ENCODE peak calls at places on chromosome 1, in six cellular contexts. One of them, this sample, is unnamed.

GRCh38 chr1:41371630-41372599 is 10.7 kb downstream of the FOXO6 start:
- DNase-seq in activated T-cell treated with anti-CD3 and anti-CD28 coated beads, Interleukin-2, amount 50 U/mL, for 72 hours: no peak
- DNase-seq in EL: peak; percentile 39
- DNase-seq in fibroblast of the aortic adventitia: no peak
- DNase-seq in iris pigment epithelial cell: no peak
- DNase-seq in brain microvascular endothelial cell: no peak
- DNase-seq in this sample: no peak

GRCh38 chr1:21216835-21217811 is 40.4 kb upstream of the EIF4G3 start:
- DNase-seq in activated T-cell treated with anti-CD3 and anti-CD28 coated beads, Interleukin-2, amount 50 U/mL, for 72 hours: peak; percentile 75
- DNase-seq in EL: peak; percentile 42
- DNase-seq in fibroblast of the aortic adventitia: peak; percentile 53
- DNase-seq in iris pigment epithelial cell: peak; percentile 38
- DNase-seq in brain microvascular endothelial cell: peak; percentile 29
- DNase-seq in this sample: peak; percentile 50

GRCh38 chr1:28306550-28306949 is 22.3 kb upstream of the MED18 start:
- DNase-seq in activated T-cell treated with anti-CD3 and anti-CD28 coated beads, Interleukin-2, amount 50 U/mL, for 72 hours: no peak
- DNase-seq in EL: no peak
- DNase-seq in fibroblast of the aortic adventitia: no peak
- DNase-seq in iris pigment epithelial cell: no peak
- DNase-seq in brain microvascular endothelial cell: no peak
- DNase-seq in this sample: no peak

GRCh38 chr1:6614953-6615785 is 1.6 kb downstream of the PHF13 start:
- DNase-seq in activated T-cell treated with anti-CD3 and anti-CD28 coated beads, Interleukin-2, amount 50 U/mL, for 72 hours: peak; percentile 25
- DNase-seq in EL: no peak
- DNase-seq in fibroblast of the aortic adventitia: no peak
- DNase-seq in iris pigment epithelial cell: peak; percentile 26
- DNase-seq in brain microvascular endothelial cell: no peak
- DNase-seq in this sample: no peak

GRCh38 chr1:180156631-180157091 is 2.0 kb downstream of the QSOX1 start:
- DNase-seq in activated T-cell treated with anti-CD3 and anti-CD28 coated beads, Interleukin-2, amount 50 U/mL, for 72 hours: no peak
- DNase-seq in EL: peak; percentile 66
- DNase-seq in fibroblast of the aortic adventitia: peak; percentile 82
- DNase-seq in iris pigment epithelial cell: peak; percentile 86
- DNase-seq in brain microvascular endothelial cell: peak; percentile 69
- DNase-seq in this sample: no peak

GRCh38 chr1:205456868-205457724 is 1.3 kb upstream of the BLACAT1 start:
- DNase-seq in activated T-cell treated with anti-CD3 and anti-CD28 coated beads, Interleukin-2, amount 50 U/mL, for 72 hours: no peak
- DNase-seq in EL: no peak
- DNase-seq in fibroblast of the aortic adventitia: no peak
- DNase-seq in iris pigment epithelial cell: no peak
- DNase-seq in brain microvascular endothelial cell: no peak
- DNase-seq in this sample: no peak

GRCh38 chr1:42484382-42484781 is 21.3 kb downstream of the CCDC30 start:
- DNase-seq in activated T-cell treated with anti-CD3 and anti-CD28 coated beads, Interleukin-2, amount 50 U/mL, for 72 hours: no peak
- DNase-seq in EL: peak; percentile 90
- DNase-seq in fibroblast of the aortic adventitia: peak; percentile 88
- DNase-seq in iris pigment epithelial cell: peak; percentile 94
- DNase-seq in brain microvascular endothelial cell: peak; percentile 91
- DNase-seq in this sample: no peak

GRCh38 chr1:203028784-203029553 is 2.7 kb downstream of the PPFIA4 start:
- DNase-seq in activated T-cell treated with anti-CD3 and anti-CD28 coated beads, Interleukin-2, amount 50 U/mL, for 72 hours: no peak
- DNase-seq in EL: no peak
- DNase-seq in fibroblast of the aortic adventitia: no peak
- DNase-seq in iris pigment epithelial cell: no peak
- DNase-seq in brain microvascular endothelial cell: no peak
- DNase-seq in this sample: no peak

GRCh38 chr1:160403244-160403643 is 2.9 kb downstream of the VANGL2 start:
- DNase-seq in activated T-cell treated with anti-CD3 and anti-CD28 coated beads, Interleukin-2, amount 50 U/mL, for 72 hours: no peak
- DNase-seq in EL: no peak
- DNase-seq in fibroblast of the aortic adventitia: peak; percentile 9
- DNase-seq in iris pigment epithelial cell: no peak
- DNase-seq in brain microvascular endothelial cell: no peak
- DNase-seq in this sample: peak; percentile 37

GRCh38 chr1:41626146-41626545 is 141.7 kb upstream of the EDN2 start:
- DNase-seq in activated T-cell treated with anti-CD3 and anti-CD28 coated beads, Interleukin-2, amount 50 U/mL, for 72 hours: no peak
- DNase-seq in EL: peak; percentile 57
- DNase-seq in fibroblast of the aortic adventitia: peak; percentile 70
- DNase-seq in iris pigment epithelial cell: no peak
- DNase-seq in brain microvascular endothelial cell: no peak
- DNase-seq in this sample: no peak

GRCh38 chr1:166253076-166253779 is 86.4 kb upstream of the FAM78B start:
- DNase-seq in activated T-cell treated with anti-CD3 and anti-CD28 coated beads, Interleukin-2, amount 50 U/mL, for 72 hours: no peak
- DNase-seq in EL: no peak
- DNase-seq in fibroblast of the aortic adventitia: peak; percentile 6
- DNase-seq in iris pigment epithelial cell: no peak
- DNase-seq in brain microvascular endothelial cell: no peak
- DNase-seq in this sample: no peak

GRCh38 chr1:107683198-107683657 is 281.8 kb downstream of the VAV3 start:
- DNase-seq in activated T-cell treated with anti-CD3 and anti-CD28 coated beads, Interleukin-2, amount 50 U/mL, for 72 hours: no peak
- DNase-seq in EL: no peak
- DNase-seq in fibroblast of the aortic adventitia: no peak
- DNase-seq in iris pigment epithelial cell: no peak
- DNase-seq in brain microvascular endothelial cell: no peak
- DNase-seq in this sample: no peak

GRCh38 chr1:180981596-180982387 is 40.9 kb downstream of the STX6 start:
- DNase-seq in activated T-cell treated with anti-CD3 and anti-CD28 coated beads, Interleukin-2, amount 50 U/mL, for 72 hours: peak; percentile 61
- DNase-seq in EL: no peak
- DNase-seq in fibroblast of the aortic adventitia: no peak
- DNase-seq in iris pigment epithelial cell: peak; percentile 27
- DNase-seq in brain microvascular endothelial cell: no peak
- DNase-seq in this sample: no peak

GRCh38 chr1:19388980-19389379 is 76.9 kb downstream of the SLC66A1 start:
- DNase-seq in activated T-cell treated with anti-CD3 and anti-CD28 coated beads, Interleukin-2, amount 50 U/mL, for 72 hours: no peak
- DNase-seq in EL: no peak
- DNase-seq in fibroblast of the aortic adventitia: no peak
- DNase-seq in iris pigment epithelial cell: no peak
- DNase-seq in brain microvascular endothelial cell: no peak
- DNase-seq in this sample: no peak

GRCh38 chr1:203287109-203287893 is 18.0 kb upstream of the BTG2 start:
- DNase-seq in activated T-cell treated with anti-CD3 and anti-CD28 coated beads, Interleukin-2, amount 50 U/mL, for 72 hours: peak; percentile 84
- DNase-seq in EL: no peak
- DNase-seq in fibroblast of the aortic adventitia: no peak
- DNase-seq in iris pigment epithelial cell: peak; percentile 24
- DNase-seq in brain microvascular endothelial cell: no peak
- DNase-seq in this sample: peak; percentile 68

GRCh38 chr1:24683713-24684162 is 40.6 kb downstream of the SRRM1 start:
- DNase-seq in activated T-cell treated with anti-CD3 and anti-CD28 coated beads, Interleukin-2, amount 50 U/mL, for 72 hours: no peak
- DNase-seq in EL: peak; percentile 99
- DNase-seq in fibroblast of the aortic adventitia: peak; percentile 97
- DNase-seq in iris pigment epithelial cell: peak; percentile 97
- DNase-seq in brain microvascular endothelial cell: peak; percentile 95
- DNase-seq in this sample: peak; percentile 88

GRCh38 chr1:88784551-88784950 is 100.5 kb downstream of the PKN2 start:
- DNase-seq in activated T-cell treated with anti-CD3 and anti-CD28 coated beads, Interleukin-2, amount 50 U/mL, for 72 hours: no peak
- DNase-seq in EL: no peak
- DNase-seq in fibroblast of the aortic adventitia: no peak
- DNase-seq in iris pigment epithelial cell: no peak
- DNase-seq in brain microvascular endothelial cell: no peak
- DNase-seq in this sample: no peak

GRCh38 chr1:161382214-161383019 is 14.7 kb upstream of the CFAP126 start:
- DNase-seq in activated T-cell treated with anti-CD3 and anti-CD28 coated beads, Interleukin-2, amount 50 U/mL, for 72 hours: no peak
- DNase-seq in EL: peak; percentile 65
- DNase-seq in fibroblast of the aortic adventitia: peak; percentile 86
- DNase-seq in iris pigment epithelial cell: peak; percentile 83
- DNase-seq in brain microvascular endothelial cell: peak; percentile 79
- DNase-seq in this sample: peak; percentile 80

GRCh38 chr1:60988827-60989363 is 93.5 kb upstream of the NFIA start:
- DNase-seq in activated T-cell treated with anti-CD3 and anti-CD28 coated beads, Interleukin-2, amount 50 U/mL, for 72 hours: no peak
- DNase-seq in EL: peak; percentile 11
- DNase-seq in fibroblast of the aortic adventitia: peak; percentile 70
- DNase-seq in iris pigment epithelial cell: no peak
- DNase-seq in brain microvascular endothelial cell: no peak
- DNase-seq in this sample: peak; percentile 12

GRCh38 chr1:17684810-17685209 is 70.3 kb upstream of the ACTL8 start:
- DNase-seq in activated T-cell treated with anti-CD3 and anti-CD28 coated beads, Interleukin-2, amount 50 U/mL, for 72 hours: no peak
- DNase-seq in EL: no peak
- DNase-seq in fibroblast of the aortic adventitia: no peak
- DNase-seq in iris pigment epithelial cell: no peak
- DNase-seq in brain microvascular endothelial cell: no peak
- DNase-seq in this sample: no peak

GRCh38 chr1:203082571-203083462 is 3.0 kb downstream of the MYOG start:
- DNase-seq in activated T-cell treated with anti-CD3 and anti-CD28 coated beads, Interleukin-2, amount 50 U/mL, for 72 hours: no peak
- DNase-seq in EL: no peak
- DNase-seq in fibroblast of the aortic adventitia: no peak
- DNase-seq in iris pigment epithelial cell: no peak
- DNase-seq in brain microvascular endothelial cell: no peak
- DNase-seq in this sample: no peak

GRCh38 chr1:147562819-147563218 is 21.5 kb downstream of the BCL9 start:
- DNase-seq in activated T-cell treated with anti-CD3 and anti-CD28 coated beads, Interleukin-2, amount 50 U/mL, for 72 hours: no peak
- DNase-seq in EL: no peak
- DNase-seq in fibroblast of the aortic adventitia: no peak
- DNase-seq in iris pigment epithelial cell: no peak
- DNase-seq in brain microvascular endothelial cell: no peak
- DNase-seq in this sample: no peak

GRCh38 chr1:219713981-219714381 is 101.1 kb upstream of the ZC3H11B start:
- DNase-seq in activated T-cell treated with anti-CD3 and anti-CD28 coated beads, Interleukin-2, amount 50 U/mL, for 72 hours: no peak
- DNase-seq in EL: no peak
- DNase-seq in fibroblast of the aortic adventitia: no peak
- DNase-seq in iris pigment epithelial cell: no peak
- DNase-seq in brain microvascular endothelial cell: no peak
- DNase-seq in this sample: no peak

GRCh38 chr1:226497276-226497833 is 51.2 kb upstream of the STUM start:
- DNase-seq in activated T-cell treated with anti-CD3 and anti-CD28 coated beads, Interleukin-2, amount 50 U/mL, for 72 hours: no peak
- DNase-seq in EL: no peak
- DNase-seq in fibroblast of the aortic adventitia: no peak
- DNase-seq in iris pigment epithelial cell: no peak
- DNase-seq in brain microvascular endothelial cell: no peak
- DNase-seq in this sample: no peak

GRCh38 chr1:153945131-153945794 is 1.3 kb downstream of the DENND4B start:
- DNase-seq in activated T-cell treated with anti-CD3 and anti-CD28 coated beads, Interleukin-2, amount 50 U/mL, for 72 hours: peak; percentile 82
- DNase-seq in EL: peak; percentile 22
- DNase-seq in fibroblast of the aortic adventitia: peak; percentile 60
- DNase-seq in iris pigment epithelial cell: peak; percentile 53
- DNase-seq in brain microvascular endothelial cell: no peak
- DNase-seq in this sample: peak; percentile 35

GRCh38 chr1:172630060-172630818 is 28.7 kb upstream of the FASLG start:
- DNase-seq in activated T-cell treated with anti-CD3 and anti-CD28 coated beads, Interleukin-2, amount 50 U/mL, for 72 hours: no peak
- DNase-seq in EL: peak; percentile 28
- DNase-seq in fibroblast of the aortic adventitia: peak; percentile 35
- DNase-seq in iris pigment epithelial cell: peak; percentile 53
- DNase-seq in brain microvascular endothelial cell: no peak
- DNase-seq in this sample: no peak

GRCh38 chr1:11930571-11931445 is 3.7 kb upstream of the PLOD1 start:
- DNase-seq in activated T-cell treated with anti-CD3 and anti-CD28 coated beads, Interleukin-2, amount 50 U/mL, for 72 hours: no peak
- DNase-seq in EL: peak; percentile 74
- DNase-seq in fibroblast of the aortic adventitia: peak; percentile 68
- DNase-seq in iris pigment epithelial cell: no peak
- DNase-seq in brain microvascular endothelial cell: no peak
- DNase-seq in this sample: peak; percentile 89

GRCh38 chr1:197915797-197916686 is 1.1 kb upstream of the LHX9 start:
- DNase-seq in activated T-cell treated with anti-CD3 and anti-CD28 coated beads, Interleukin-2, amount 50 U/mL, for 72 hours: no peak
- DNase-seq in EL: peak; percentile 91
- DNase-seq in fibroblast of the aortic adventitia: peak; percentile 34
- DNase-seq in iris pigment epithelial cell: peak; percentile 38
- DNase-seq in brain microvascular endothelial cell: peak; percentile 45
- DNase-seq in this sample: peak; percentile 55

GRCh38 chr1:89761901-89762300 is 58.9 kb upstream of the LRRC8D start:
- DNase-seq in activated T-cell treated with anti-CD3 and anti-CD28 coated beads, Interleukin-2, amount 50 U/mL, for 72 hours: no peak
- DNase-seq in EL: no peak
- DNase-seq in fibroblast of the aortic adventitia: no peak
- DNase-seq in iris pigment epithelial cell: no peak
- DNase-seq in brain microvascular endothelial cell: no peak
- DNase-seq in this sample: peak; percentile 67

GRCh38 chr1:54850737-54851136 is 36.3 kb downstream of the DHCR24 start:
- DNase-seq in activated T-cell treated with anti-CD3 and anti-CD28 coated beads, Interleukin-2, amount 50 U/mL, for 72 hours: no peak
- DNase-seq in EL: peak; percentile 92
- DNase-seq in fibroblast of the aortic adventitia: peak; percentile 99
- DNase-seq in iris pigment epithelial cell: peak; percentile 99
- DNase-seq in brain microvascular endothelial cell: peak; percentile 91
- DNase-seq in this sample: no peak

GRCh38 chr1:160637821-160638539 is 8.9 kb downstream of the SLAMF1 start:
- DNase-seq in activated T-cell treated with anti-CD3 and anti-CD28 coated beads, Interleukin-2, amount 50 U/mL, for 72 hours: peak; percentile 62
- DNase-seq in EL: peak; percentile 53
- DNase-seq in fibroblast of the aortic adventitia: peak; percentile 3
- DNase-seq in iris pigment epithelial cell: peak; percentile 49
- DNase-seq in brain microvascular endothelial cell: peak; percentile 3
- DNase-seq in this sample: peak; percentile 10

GRCh38 chr1:111742938-111743549 is 3.8 kb upstream of the INKA2 start:
- DNase-seq in activated T-cell treated with anti-CD3 and anti-CD28 coated beads, Interleukin-2, amount 50 U/mL, for 72 hours: no peak
- DNase-seq in EL: peak; percentile 76
- DNase-seq in fibroblast of the aortic adventitia: no peak
- DNase-seq in iris pigment epithelial cell: peak; percentile 24
- DNase-seq in brain microvascular endothelial cell: peak; percentile 81
- DNase-seq in this sample: no peak

GRCh38 chr1:19071674-19072281 is 115.3 kb upstream of the IFFO2 start:
- DNase-seq in activated T-cell treated with anti-CD3 and anti-CD28 coated beads, Interleukin-2, amount 50 U/mL, for 72 hours: no peak
- DNase-seq in EL: no peak
- DNase-seq in fibroblast of the aortic adventitia: no peak
- DNase-seq in iris pigment epithelial cell: no peak
- DNase-seq in brain microvascular endothelial cell: no peak
- DNase-seq in this sample: no peak

GRCh38 chr1:223486366-223486765 is 93.2 kb downstream of the CCDC185 start:
- DNase-seq in activated T-cell treated with anti-CD3 and anti-CD28 coated beads, Interleukin-2, amount 50 U/mL, for 72 hours: no peak
- DNase-seq in EL: no peak
- DNase-seq in fibroblast of the aortic adventitia: no peak
- DNase-seq in iris pigment epithelial cell: no peak
- DNase-seq in brain microvascular endothelial cell: no peak
- DNase-seq in this sample: no peak

GRCh38 chr1:182839209-182840065 is at the start of gene DHX9:
- DNase-seq in activated T-cell treated with anti-CD3 and anti-CD28 coated beads, Interleukin-2, amount 50 U/mL, for 72 hours: peak; percentile 94
- DNase-seq in EL: peak; percentile 87
- DNase-seq in fibroblast of the aortic adventitia: peak; percentile 86
- DNase-seq in iris pigment epithelial cell: peak; percentile 81
- DNase-seq in brain microvascular endothelial cell: peak; percentile 87
- DNase-seq in this sample: peak; percentile 92